ENCODE peak calls at places on chromosomes 16 and 17, in six cellular contexts. One of them, this sample, is unnamed. For H3K79me2, the result is how much of the 10 kb centered on the place peaks cover.

GRCh38 chr16:89099905-89100304 is 6.3 kb downstream of the ACSF3 start:
- DNase-seq in K562: no peak
- DNase-seq in Karpas-422: no peak
- DNase-seq in OCI-LY7: peak
- DNase-seq in H9: no peak
- DNase-seq in mammary epithelial cell: peak
- DNase-seq in this sample: no peak

GRCh38 chr17:72119963-72120877 is 600 bp upstream of the SOX9 start:
- DNase-seq in mammary epithelial cell: peak
- DNase-seq in OCI-LY7: no peak
- DNase-seq in K562: no peak
- DNase-seq in H9: peak
- DNase-seq in Karpas-422: peak
- DNase-seq in this sample: peak

GRCh38 chr17:28385037-28385797 is 13.7 kb downstream of the SARM1 start:
- DNase-seq in K562: no peak
- DNase-seq in OCI-LY7: no peak
- DNase-seq in H9: peak
- DNase-seq in mammary epithelial cell: no peak
- DNase-seq in Karpas-422: no peak
- DNase-seq in this sample: no peak

GRCh38 chr16:4015275-4015990 is 100.8 kb downstream of the ADCY9 start:
- DNase-seq in mammary epithelial cell: no peak
- DNase-seq in OCI-LY7: no peak
- DNase-seq in Karpas-422: no peak
- DNase-seq in H9: no peak
- DNase-seq in K562: peak
- DNase-seq in this sample: no peak

GRCh38 chr17:82228842-82229685 is at the start of gene SLC16A3:
- DNase-seq in K562: no peak
- DNase-seq in Karpas-422: no peak
- DNase-seq in OCI-LY7: peak
- DNase-seq in mammary epithelial cell: peak
- DNase-seq in H9: no peak
- DNase-seq in this sample: peak

GRCh38 chr16:30000768-30001631 is 5.0 kb downstream of the INO80E start:
- DNase-seq in mammary epithelial cell: no peak
- DNase-seq in OCI-LY7: no peak
- DNase-seq in H9: peak
- DNase-seq in K562: no peak
- DNase-seq in Karpas-422: no peak
- DNase-seq in this sample: no peak

GRCh38 chr16:12257926-12258561 is 281.5 kb downstream of the SNX29 start:
- DNase-seq in mammary epithelial cell: no peak
- DNase-seq in K562: peak
- DNase-seq in H9: peak
- DNase-seq in Karpas-422: no peak
- DNase-seq in OCI-LY7: peak
- DNase-seq in this sample: no peak

GRCh38 chr17:76556759-76557367 is 17.0 kb downstream of the PRCD start:
- DNase-seq in OCI-LY7: no peak
- DNase-seq in K562: peak
- DNase-seq in mammary epithelial cell: peak
- DNase-seq in Karpas-422: peak
- DNase-seq in H9: peak
- DNase-seq in this sample: peak

GRCh38 chr17:47785538-47786123 is 36.0 kb downstream of the OSBPL7 start:
- DNase-seq in mammary epithelial cell: peak
- DNase-seq in K562: peak
- DNase-seq in Karpas-422: peak
- DNase-seq in H9: peak
- DNase-seq in OCI-LY7: peak
- DNase-seq in this sample: peak

GRCh38 chr17:56172517-56172982 is 19.3 kb downstream of the ANKFN1 start:
- DNase-seq in K562: no peak
- DNase-seq in OCI-LY7: no peak
- DNase-seq in Karpas-422: no peak
- DNase-seq in mammary epithelial cell: no peak
- DNase-seq in H9: peak
- DNase-seq in this sample: no peak

GRCh38 chr16:19223235-19223847 is 55.3 kb downstream of the SYT17 start:
- DNase-seq in OCI-LY7: peak
- DNase-seq in K562: peak
- DNase-seq in Karpas-422: peak
- DNase-seq in mammary epithelial cell: peak
- DNase-seq in H9: peak
- DNase-seq in this sample: peak

GRCh38 chr16:64094170-64094960 is 1027.5 kb downstream of the CDH11 start:
- DNase-seq in H9: no peak
- DNase-seq in K562: no peak
- DNase-seq in OCI-LY7: no peak
- DNase-seq in Karpas-422: no peak
- DNase-seq in mammary epithelial cell: no peak
- DNase-seq in this sample: no peak

GRCh38 chr17:27415090-27415795 is 41.0 kb upstream of the KSR1 start:
- DNase-seq in K562: peak
- DNase-seq in mammary epithelial cell: no peak
- DNase-seq in H9: no peak
- DNase-seq in Karpas-422: no peak
- DNase-seq in OCI-LY7: no peak
- DNase-seq in this sample: no peak

GRCh38 chr17:73719588-73720071 is 75.4 kb upstream of the SDK2 start:
- DNase-seq in Karpas-422: no peak
- DNase-seq in mammary epithelial cell: no peak
- DNase-seq in K562: no peak
- DNase-seq in H9: no peak
- DNase-seq in OCI-LY7: no peak
- DNase-seq in this sample: no peak

GRCh38 chr17:4704991-4705390 is 1.1 kb upstream of the PELP1 start:
- DNase-seq in OCI-LY7: peak
- DNase-seq in mammary epithelial cell: no peak
- DNase-seq in Karpas-422: no peak
- DNase-seq in H9: no peak
- DNase-seq in K562: no peak
- DNase-seq in this sample: no peak

GRCh38 chr17:41140360-41141132 is at the start of gene KRTAP4-6:
- DNase-seq in K562: no peak
- DNase-seq in H9: no peak
- DNase-seq in mammary epithelial cell: peak
- DNase-seq in Karpas-422: no peak
- DNase-seq in OCI-LY7: no peak
- DNase-seq in this sample: no peak

DNA sequence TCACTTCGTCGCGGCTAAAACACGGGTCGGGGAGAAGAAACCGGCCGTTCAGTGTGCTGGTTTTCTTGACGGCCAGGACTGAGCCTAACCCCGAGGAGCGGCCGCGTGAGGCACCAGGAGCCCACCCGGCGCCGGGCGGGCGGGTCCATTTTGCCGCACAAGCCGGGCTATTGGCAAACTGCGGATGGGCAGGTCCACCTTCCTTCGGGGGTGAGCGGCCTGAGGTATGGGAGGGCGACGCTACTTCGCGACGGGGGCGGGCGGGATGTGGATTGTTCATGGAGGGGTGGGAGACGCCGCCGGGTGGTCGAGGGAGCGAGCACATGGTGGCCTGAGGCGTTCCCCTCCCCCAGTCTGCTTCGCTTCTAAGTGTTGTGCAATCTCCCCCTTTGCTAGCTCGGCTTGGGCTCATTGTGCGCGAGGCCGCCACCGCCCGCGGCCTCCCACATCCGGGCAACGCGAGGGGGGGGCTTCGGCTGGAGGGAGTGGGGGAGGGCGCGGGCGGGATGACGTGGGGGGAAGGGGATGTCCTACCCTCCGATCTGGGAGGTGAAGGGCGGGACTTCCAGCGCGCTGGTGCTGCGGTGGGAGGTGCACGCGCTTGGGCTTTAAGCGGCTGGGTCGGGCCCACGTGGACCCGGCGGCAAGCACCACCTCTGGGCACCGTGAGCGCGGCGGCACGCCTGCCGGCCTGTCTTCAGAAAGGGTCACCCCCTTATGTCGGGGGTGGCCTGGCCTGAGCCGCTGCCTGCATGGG is 5.9 kb upstream of the CD68 start:
- DNase-seq in Karpas-422: peak
- DNase-seq in mammary epithelial cell: peak
- DNase-seq in K562: peak
- DNase-seq in OCI-LY7: peak
- DNase-seq in H9: peak
- DNase-seq in this sample: peak
- H3K79me2 ChIP-seq in Karpas-422: under half
- H3K79me2 ChIP-seq in mammary epithelial cell: half or more
- H3K79me2 ChIP-seq in K562: half or more
- H3K79me2 ChIP-seq in OCI-LY7: under half
- H3K79me2 ChIP-seq in H9: under half
- H3K79me2 ChIP-seq in this sample: half or more

DNA sequence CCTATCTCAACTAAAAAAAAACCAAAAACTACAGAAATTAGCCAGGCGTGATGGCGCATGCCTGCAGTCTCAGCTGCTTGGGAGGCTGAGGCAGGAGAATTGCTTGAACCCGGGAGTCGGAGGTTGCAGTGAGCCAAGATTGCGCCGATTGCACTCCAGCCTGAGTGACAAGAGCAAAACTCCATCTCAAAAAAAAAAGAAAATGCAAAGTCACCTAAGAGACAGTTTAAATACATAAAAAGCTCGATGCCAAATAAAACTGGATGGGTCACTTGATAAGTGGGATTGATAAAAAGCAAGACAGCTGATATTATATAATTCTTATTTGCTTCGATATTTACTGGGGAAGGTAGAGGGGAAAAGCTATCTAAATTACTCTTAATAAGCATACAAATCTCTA is 15.8 kb upstream of the KANSL1 start:
- DNase-seq in K562: no peak
- DNase-seq in Karpas-422: no peak
- DNase-seq in H9: no peak
- DNase-seq in mammary epithelial cell: no peak
- DNase-seq in OCI-LY7: no peak
- DNase-seq in this sample: no peak
- H3K79me2 ChIP-seq in K562: under half
- H3K79me2 ChIP-seq in Karpas-422: half or more
- H3K79me2 ChIP-seq in H9: under half
- H3K79me2 ChIP-seq in mammary epithelial cell: half or more
- H3K79me2 ChIP-seq in OCI-LY7: half or more
- H3K79me2 ChIP-seq in this sample: under half

DNA sequence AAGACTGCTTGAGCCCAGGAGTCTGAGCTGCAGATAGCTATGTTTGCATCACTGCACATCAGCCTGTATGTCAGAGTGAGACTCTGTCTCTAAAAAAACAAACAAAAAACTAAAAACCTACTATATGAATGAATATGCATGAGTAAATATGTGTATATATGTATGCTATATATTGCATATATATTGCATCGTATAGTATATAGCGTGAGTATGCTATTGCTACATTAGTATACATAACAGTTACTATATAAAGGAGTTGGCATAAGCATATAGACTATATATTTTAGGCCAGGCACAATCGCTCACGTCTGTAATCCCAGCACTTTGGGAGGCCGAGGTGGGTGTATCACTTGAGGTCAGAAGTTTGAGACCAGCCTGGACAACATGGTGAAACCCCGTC is 16.1 kb downstream of the DDX42 start:
- DNase-seq in K562: no peak
- DNase-seq in OCI-LY7: no peak
- DNase-seq in H9: no peak
- DNase-seq in Karpas-422: no peak
- DNase-seq in mammary epithelial cell: no peak
- DNase-seq in this sample: no peak
- H3K79me2 ChIP-seq in K562: half or more
- H3K79me2 ChIP-seq in OCI-LY7: half or more
- H3K79me2 ChIP-seq in H9: under half
- H3K79me2 ChIP-seq in Karpas-422: half or more
- H3K79me2 ChIP-seq in mammary epithelial cell: half or more
- H3K79me2 ChIP-seq in this sample: half or more

GRCh38 chr16:57387598-57388354 is 15.5 kb downstream of the CX3CL1 start:
- DNase-seq in OCI-LY7: no peak
- DNase-seq in K562: no peak
- DNase-seq in H9: no peak
- DNase-seq in Karpas-422: no peak
- DNase-seq in mammary epithelial cell: no peak
- DNase-seq in this sample: no peak

GRCh38 chr16:57391308-57391699 is 13.3 kb upstream of the CCL17 start:
- DNase-seq in OCI-LY7: no peak
- DNase-seq in H9: no peak
- DNase-seq in K562: no peak
- DNase-seq in Karpas-422: no peak
- DNase-seq in mammary epithelial cell: no peak
- DNase-seq in this sample: no peak

GRCh38 chr16:57390635-57391307 is 13.8 kb upstream of the CCL17 start:
- DNase-seq in K562: no peak
- DNase-seq in H9: no peak
- DNase-seq in OCI-LY7: no peak
- DNase-seq in Karpas-422: no peak
- DNase-seq in mammary epithelial cell: no peak
- DNase-seq in this sample: no peak

GRCh38 chr16:57388359-57389086 is 16.0 kb upstream of the CCL17 start:
- DNase-seq in K562: no peak
- DNase-seq in mammary epithelial cell: peak
- DNase-seq in Karpas-422: no peak
- DNase-seq in H9: no peak
- DNase-seq in OCI-LY7: no peak
- DNase-seq in this sample: no peak

GRCh38 chr16:57389087-57389468 is 15.5 kb upstream of the CCL17 start:
- DNase-seq in K562: no peak
- DNase-seq in Karpas-422: no peak
- DNase-seq in H9: no peak
- DNase-seq in OCI-LY7: no peak
- DNase-seq in mammary epithelial cell: no peak
- DNase-seq in this sample: no peak
- H3K79me2 ChIP-seq in K562: under half
- H3K79me2 ChIP-seq in Karpas-422: under half
- H3K79me2 ChIP-seq in H9: under half
- H3K79me2 ChIP-seq in OCI-LY7: under half
- H3K79me2 ChIP-seq in mammary epithelial cell: under half
- H3K79me2 ChIP-seq in this sample: under half

GRCh38 chr16:50288920-50289319 is 22.6 kb downstream of the ADCY7 start:
- DNase-seq in K562: no peak
- DNase-seq in H9: no peak
- DNase-seq in mammary epithelial cell: no peak
- DNase-seq in Karpas-422: no peak
- DNase-seq in OCI-LY7: no peak
- DNase-seq in this sample: no peak
- H3K79me2 ChIP-seq in K562: under half
- H3K79me2 ChIP-seq in H9: under half
- H3K79me2 ChIP-seq in mammary epithelial cell: under half
- H3K79me2 ChIP-seq in Karpas-422: under half
- H3K79me2 ChIP-seq in OCI-LY7: under half
- H3K79me2 ChIP-seq in this sample: half or more

GRCh38 chr16:81627729-81628128 is 151.4 kb upstream of the PLCG2 start:
- DNase-seq in K562: no peak
- DNase-seq in H9: no peak
- DNase-seq in Karpas-422: no peak
- DNase-seq in OCI-LY7: no peak
- DNase-seq in mammary epithelial cell: no peak
- DNase-seq in this sample: no peak
- H3K79me2 ChIP-seq in K562: under half
- H3K79me2 ChIP-seq in H9: under half
- H3K79me2 ChIP-seq in Karpas-422: under half
- H3K79me2 ChIP-seq in OCI-LY7: under half
- H3K79me2 ChIP-seq in mammary epithelial cell: half or more
- H3K79me2 ChIP-seq in this sample: under half

This sample was measured in MM.1S.